ENCODE peak calls at places on chromosomes 11 and 22, in seven cellular contexts. J is heart right ventricle; E is left ventricle myocardium inferior; P is activated CD8-positive, alpha-beta memory T cell treated with anti-CD3 and anti-CD28 coated beads, Interleukin-2, amount 50 U/mL, for 48 hours; Q is GM12891; A is midbrain; D is stimulated activated CD8-positive, alpha-beta memory T cell treated with anti-CD3 and anti-CD28 coated beads, Interleukin-2, amount 100 ng/mL, for 48 hours. S is an unnamed sample.

GRCh38 chr11:60923800-60924109 is 505 bp upstream of the TMEM132A start:
- DNase-seq in J (no peak), E (no peak), P (no peak), Q (no peak), A (no peak), D (no peak), S (no peak)

GRCh38 chr11:8315463-8315862 is 51.8 kb upstream of the LMO1 start:
- DNase-seq in J (no peak), E (no peak), P (no peak), Q (no peak), A (no peak), D (no peak), S (no peak)

GRCh38 chr11:121595717-121596156 is 143.0 kb upstream of the SORL1-AS1 start:
- DNase-seq in J (no peak), E (no peak), P (no peak), Q (no peak), A (no peak), D (no peak), S (peak)

GRCh38 chr11:118064956-118065355 is 11.9 kb upstream of the TMPRSS4 start:
- DNase-seq in J (no peak), E (no peak), P (no peak), Q (no peak), A (no peak), D (no peak), S (no peak)

GRCh38 chr11:24762076-24762475 is 265.2 kb downstream of the LUZP2 start:
- DNase-seq in J (no peak), E (no peak), P (no peak), Q (no peak), A (no peak), D (no peak), S (no peak)

GRCh38 chr22:50314455-50315288 is 7.2 kb upstream of the PLXNB2 start:
- DNase-seq in J (no peak), E (peak), P (peak), Q (peak), A (no peak), D (peak), S (peak)

GRCh38 chr11:74647404-74647803 is 55.0 kb downstream of the POLD3 start:
- DNase-seq in J (no peak), E (no peak), P (no peak), Q (no peak), A (no peak), D (no peak), S (no peak)

GRCh38 chr11:46281374-46281831 is 3.9 kb downstream of the CREB3L1 start:
- DNase-seq in J (peak), E (no peak), P (no peak), Q (no peak), A (no peak), D (no peak), S (no peak)

GRCh38 chr22:17119481-17120202 is 1.5 kb downstream of the TMEM121B start:
- DNase-seq in J (no peak), E (peak), P (no peak), Q (no peak), A (no peak), D (no peak), S (no peak)

GRCh38 chr11:59097113-59097708 is 9.8 kb upstream of the FAM111B start:
- DNase-seq in J (peak), E (peak), P (peak), Q (no peak), A (peak), D (peak), S (peak)

GRCh38 chr22:20572132-20572802 is 64.9 kb downstream of the MED15 start:
- DNase-seq in J (no peak), E (peak), P (no peak), Q (no peak), A (no peak), D (no peak), S (no peak)